ENCODE peak calls at places on chromosome 5, in six cellular contexts. One of them, this sample, is unnamed.

GRCh38 chr5:177133845-177134652 is 476 bp downstream of the NSD1 start:
- DNase-seq in pancreas: peak; percentile 66
- DNase-seq in PC-9: no peak
- DNase-seq in GM23338: peak; percentile 81
- DNase-seq in tibial artery: peak; percentile 72
- DNase-seq in tibial nerve: no peak
- DNase-seq in this sample: peak; percentile 80

GRCh38 chr5:99058466-99058865 is 129.7 kb upstream of the CHD1 start:
- DNase-seq in pancreas: no peak
- DNase-seq in tibial nerve: no peak
- DNase-seq in tibial artery: no peak
- DNase-seq in PC-9: no peak
- DNase-seq in GM23338: no peak
- DNase-seq in this sample: no peak

GRCh38 chr5:122412966-122413365 is 100.9 kb downstream of the SNCAIP start:
- DNase-seq in tibial nerve: no peak
- DNase-seq in pancreas: no peak
- DNase-seq in PC-9: no peak
- DNase-seq in GM23338: no peak
- DNase-seq in tibial artery: no peak
- DNase-seq in this sample: no peak

GRCh38 chr5:130400091-130400490 is 495.8 kb downstream of the CHSY3 start:
- DNase-seq in tibial artery: no peak
- DNase-seq in tibial nerve: no peak
- DNase-seq in PC-9: no peak
- DNase-seq in pancreas: no peak
- DNase-seq in GM23338: no peak
- DNase-seq in this sample: no peak

GRCh38 chr5:108266235-108266634 is 115.7 kb downstream of the FBXL17 start:
- DNase-seq in tibial nerve: no peak
- DNase-seq in PC-9: no peak
- DNase-seq in tibial artery: no peak
- DNase-seq in GM23338: no peak
- DNase-seq in pancreas: no peak
- DNase-seq in this sample: no peak

GRCh38 chr5:33105521-33105941 is 335.2 kb upstream of the TARS1 start:
- DNase-seq in tibial artery: no peak
- DNase-seq in tibial nerve: no peak
- DNase-seq in PC-9: no peak
- DNase-seq in GM23338: no peak
- DNase-seq in pancreas: no peak
- DNase-seq in this sample: no peak

GRCh38 chr5:87541033-87541432 is 128.3 kb upstream of the CCNH start:
- DNase-seq in PC-9: no peak
- DNase-seq in GM23338: peak; percentile 62
- DNase-seq in tibial nerve: peak; percentile 52
- DNase-seq in pancreas: peak; percentile 44
- DNase-seq in tibial artery: no peak
- DNase-seq in this sample: peak; percentile 90

GRCh38 chr5:170314696-170315095 is 17.1 kb upstream of the LCP2 start:
- DNase-seq in pancreas: no peak
- DNase-seq in GM23338: no peak
- DNase-seq in PC-9: no peak
- DNase-seq in tibial artery: no peak
- DNase-seq in tibial nerve: no peak
- DNase-seq in this sample: no peak

GRCh38 chr5:132751444-132751843 is 4.2 kb downstream of the CCNI2 start:
- DNase-seq in GM23338: no peak
- DNase-seq in tibial artery: no peak
- DNase-seq in PC-9: no peak
- DNase-seq in pancreas: no peak
- DNase-seq in tibial nerve: peak; percentile 54
- DNase-seq in this sample: peak; percentile 84

GRCh38 chr5:116859666-116860320 is 285.2 kb upstream of the SEMA6A start:
- DNase-seq in tibial nerve: no peak
- DNase-seq in GM23338: no peak
- DNase-seq in tibial artery: no peak
- DNase-seq in pancreas: no peak
- DNase-seq in PC-9: no peak
- DNase-seq in this sample: no peak

GRCh38 chr5:67192719-67193464 is 3.7 kb downstream of the CD180 start:
- DNase-seq in tibial artery: no peak
- DNase-seq in PC-9: no peak
- DNase-seq in GM23338: no peak
- DNase-seq in pancreas: no peak
- DNase-seq in tibial nerve: no peak
- DNase-seq in this sample: no peak

GRCh38 chr5:139762624-139763170 is 32.9 kb upstream of the PSD2 start:
- DNase-seq in pancreas: no peak
- DNase-seq in PC-9: peak; percentile 48
- DNase-seq in tibial artery: no peak
- DNase-seq in GM23338: no peak
- DNase-seq in tibial nerve: no peak
- DNase-seq in this sample: no peak

GRCh38 chr5:139759219-139759721 is 36.3 kb upstream of the PSD2 start:
- DNase-seq in PC-9: no peak
- DNase-seq in tibial nerve: no peak
- DNase-seq in pancreas: no peak
- DNase-seq in GM23338: no peak
- DNase-seq in tibial artery: no peak
- DNase-seq in this sample: no peak

GRCh38 chr5:139761501-139761900 is 34.1 kb upstream of the PSD2 start:
- DNase-seq in PC-9: no peak
- DNase-seq in GM23338: no peak
- DNase-seq in tibial nerve: no peak
- DNase-seq in pancreas: no peak
- DNase-seq in tibial artery: no peak
- DNase-seq in this sample: no peak

GRCh38 chr5:139760066-139761056 is 35.2 kb upstream of the PSD2 start:
- DNase-seq in PC-9: no peak
- DNase-seq in tibial nerve: no peak
- DNase-seq in tibial artery: no peak
- DNase-seq in GM23338: no peak
- DNase-seq in pancreas: no peak
- DNase-seq in this sample: no peak

GRCh38 chr5:139761057-139761450 is 34.6 kb upstream of the PSD2 start:
- DNase-seq in tibial nerve: no peak
- DNase-seq in pancreas: no peak
- DNase-seq in GM23338: no peak
- DNase-seq in tibial artery: no peak
- DNase-seq in PC-9: no peak
- DNase-seq in this sample: no peak
- H3K4me1 ChIP-seq in tibial nerve: no peaks in the 10 kb centered on the region
- H3K4me1 ChIP-seq in pancreas: peaks cover 7% of the 10 kb centered on the region
- H3K4me1 ChIP-seq in GM23338: peaks cover 16% of the 10 kb centered on the region
- H3K4me1 ChIP-seq in tibial artery: peaks cover 13% of the 10 kb centered on the region
- H3K4me1 ChIP-seq in PC-9: peaks cover 12% of the 10 kb centered on the region
- H3K4me1 ChIP-seq in this sample: peaks cover 3% of the 10 kb centered on the region

DNA sequence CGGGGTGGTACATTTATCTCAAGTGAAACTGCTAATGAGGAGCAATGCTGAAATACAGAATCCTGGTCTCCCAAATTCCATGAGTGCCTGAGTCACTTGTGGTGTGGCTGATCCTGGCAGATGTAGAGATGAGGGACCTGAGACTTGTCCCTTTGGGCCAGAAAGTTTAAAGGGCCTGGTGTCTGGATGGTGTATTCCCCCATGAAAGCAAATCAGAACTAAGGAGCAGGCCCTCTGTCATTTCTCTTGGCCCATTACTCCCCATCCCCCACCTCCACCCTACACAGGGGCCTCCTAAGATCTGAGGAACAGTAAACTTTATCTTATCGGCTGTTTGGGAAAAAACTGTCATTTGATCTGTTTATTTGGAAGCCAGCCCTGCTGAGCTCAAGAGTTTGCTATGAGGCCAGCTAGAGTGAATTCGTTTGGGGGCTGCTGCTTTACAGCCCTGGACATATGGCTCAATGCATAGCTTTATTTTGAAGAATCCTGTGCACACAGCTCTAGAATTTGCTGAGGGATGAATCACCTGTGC is 140.3 kb downstream of the LHFPL2 start:
- DNase-seq in GM23338: no peak
- DNase-seq in PC-9: peak; percentile 73
- DNase-seq in tibial artery: no peak
- DNase-seq in tibial nerve: no peak
- DNase-seq in pancreas: no peak
- DNase-seq in this sample: no peak
- H3K4me1 ChIP-seq in GM23338: peaks cover 34% of the 10 kb centered on the region
- H3K4me1 ChIP-seq in PC-9: peaks cover 69% of the 10 kb centered on the region
- H3K4me1 ChIP-seq in tibial artery: peaks cover 34% of the 10 kb centered on the region
- H3K4me1 ChIP-seq in tibial nerve: no peaks in the 10 kb centered on the region
- H3K4me1 ChIP-seq in pancreas: peaks cover 16% of the 10 kb centered on the region
- H3K4me1 ChIP-seq in this sample: peaks cover 70% of the 10 kb centered on the region

GRCh38 chr5:110840347-110840960 is 101.6 kb downstream of the SLC25A46 start:
- DNase-seq in GM23338: no peak
- DNase-seq in tibial artery: no peak
- DNase-seq in PC-9: no peak
- DNase-seq in tibial nerve: no peak
- DNase-seq in pancreas: no peak
- DNase-seq in this sample: peak; percentile 72
- H3K4me1 ChIP-seq in GM23338: no peaks in the 10 kb centered on the region
- H3K4me1 ChIP-seq in tibial artery: no peaks in the 10 kb centered on the region
- H3K4me1 ChIP-seq in PC-9: no peaks in the 10 kb centered on the region
- H3K4me1 ChIP-seq in tibial nerve: no peaks in the 10 kb centered on the region
- H3K4me1 ChIP-seq in pancreas: no peaks in the 10 kb centered on the region
- H3K4me1 ChIP-seq in this sample: no peaks in the 10 kb centered on the region

GRCh38 chr5:10706326-10706725 is 54.7 kb downstream of the DAP start:
- DNase-seq in pancreas: no peak
- DNase-seq in tibial artery: no peak
- DNase-seq in GM23338: no peak
- DNase-seq in tibial nerve: no peak
- DNase-seq in PC-9: no peak
- DNase-seq in this sample: no peak
- H3K4me1 ChIP-seq in pancreas: peaks cover 68% of the 10 kb centered on the region
- H3K4me1 ChIP-seq in tibial artery: peaks cover 19% of the 10 kb centered on the region
- H3K4me1 ChIP-seq in GM23338: peaks cover 6% of the 10 kb centered on the region
- H3K4me1 ChIP-seq in tibial nerve: no peaks in the 10 kb centered on the region
- H3K4me1 ChIP-seq in PC-9: peaks cover 75% of the 10 kb centered on the region
- H3K4me1 ChIP-seq in this sample: peaks cover 22% of the 10 kb centered on the region

GRCh38 chr5:151779531-151780125 is 7.9 kb downstream of the G3BP1 start:
- DNase-seq in PC-9: no peak
- DNase-seq in GM23338: no peak
- DNase-seq in tibial nerve: no peak
- DNase-seq in pancreas: no peak
- DNase-seq in tibial artery: no peak
- DNase-seq in this sample: no peak
- H3K4me1 ChIP-seq in PC-9: peaks cover 40% of the 10 kb centered on the region
- H3K4me1 ChIP-seq in GM23338: peaks cover 73% of the 10 kb centered on the region
- H3K4me1 ChIP-seq in tibial nerve: no peaks in the 10 kb centered on the region
- H3K4me1 ChIP-seq in pancreas: peaks cover 23% of the 10 kb centered on the region
- H3K4me1 ChIP-seq in tibial artery: peaks cover 44% of the 10 kb centered on the region
- H3K4me1 ChIP-seq in this sample: peaks cover 76% of the 10 kb centered on the region

DNA sequence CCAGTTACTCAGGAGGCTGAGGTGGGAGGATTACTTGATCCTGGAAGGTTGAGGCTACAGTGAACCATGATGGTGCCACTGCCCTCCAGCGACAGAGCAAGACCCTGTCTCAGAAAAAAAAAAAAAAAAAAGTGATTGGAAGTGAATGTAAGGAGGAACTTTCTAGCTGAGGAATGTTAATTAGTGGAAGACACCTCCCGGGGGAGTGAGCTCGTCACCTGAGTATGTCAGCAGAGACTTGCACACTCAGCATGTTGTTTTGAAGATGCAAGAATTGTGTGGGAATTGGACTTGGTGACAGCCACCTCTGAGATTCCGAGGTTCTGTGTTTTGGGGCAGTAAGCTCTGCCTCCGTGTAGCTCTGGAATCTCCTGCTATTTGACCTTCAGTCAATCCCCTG is 3.6 kb downstream of the SYNPO start:
- DNase-seq in pancreas: no peak
- DNase-seq in PC-9: no peak
- DNase-seq in tibial nerve: no peak
- DNase-seq in tibial artery: peak; percentile 32
- DNase-seq in GM23338: no peak
- DNase-seq in this sample: no peak
- H3K4me1 ChIP-seq in pancreas: peaks cover 30% of the 10 kb centered on the region
- H3K4me1 ChIP-seq in PC-9: peaks cover 60% of the 10 kb centered on the region
- H3K4me1 ChIP-seq in tibial nerve: no peaks in the 10 kb centered on the region
- H3K4me1 ChIP-seq in tibial artery: peaks cover 81% of the 10 kb centered on the region
- H3K4me1 ChIP-seq in GM23338: no peaks in the 10 kb centered on the region
- H3K4me1 ChIP-seq in this sample: peaks cover 81% of the 10 kb centered on the region